ENCODE peak calls at places on chromosomes 2 and 18, in four cellular contexts. V is fibroblast of lung, K is tibial artery, H is GM23248. Y is an unnamed sample. For H3K9me3, the result is how much of the 10 kb centered on the place peaks cover.

GRCh38 chr2:118046628-118047210 is 32.8 kb upstream of the CCDC93 start:
- DNase-seq in V (peak), K (no peak), H (peak), Y (no peak)

GRCh38 chr2:215930505-215931233 is 82.7 kb downstream of the MREG start:
- DNase-seq in V (peak), K (no peak), H (peak), Y (no peak)

GRCh38 chr18:48007955-48008701 is 77.7 kb upstream of the SMAD2 start:
- DNase-seq in V (peak), K (no peak), H (peak), Y (peak)

GRCh38 chr2:133773862-133774674 is 205.8 kb upstream of the NCKAP5 start:
- DNase-seq in V (peak), K (no peak), H (no peak), Y (no peak)

GRCh38 chr2:69617744-69618143 is 25.8 kb downstream of the AAK1 start:
- DNase-seq in V (no peak), K (no peak), H (no peak), Y (no peak)

GRCh38 chr2:72862239-72862988 is 24.8 kb upstream of the SPR start:
- DNase-seq in V (peak), K (peak), H (peak), Y (peak)

GRCh38 chr18:70429847-70430500 is 141.1 kb downstream of the SOCS6 start:
- DNase-seq in V (no peak), K (no peak), H (no peak), Y (no peak)

GRCh38 chr2:23850564-23851256 is 76.2 kb downstream of the ATAD2B start:
- DNase-seq in V (no peak), K (no peak), H (no peak), Y (no peak)

GRCh38 chr2:58497189-58497588 is 256.1 kb upstream of the FANCL start:
- DNase-seq in V (peak), K (no peak), H (peak), Y (no peak)

DNA sequence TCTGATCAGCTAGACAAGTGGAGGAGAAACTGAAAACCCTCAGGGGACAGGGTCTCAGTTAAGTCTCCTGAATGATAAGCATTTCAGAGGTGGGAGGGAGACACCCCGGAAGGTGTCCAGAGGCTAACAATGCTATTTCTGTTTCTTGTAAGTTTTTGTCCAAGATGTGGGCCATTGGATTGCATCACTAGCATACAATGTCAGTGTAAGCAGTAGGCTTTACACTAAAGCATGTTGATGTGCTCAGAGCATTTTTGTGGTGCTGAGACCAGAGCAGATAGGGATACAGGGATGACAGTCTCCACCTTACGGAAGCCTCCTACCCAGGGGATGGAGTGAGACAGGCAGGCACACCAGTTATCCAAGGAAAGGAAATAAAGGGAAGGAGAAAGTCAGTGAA is 2.2 kb upstream of the IL1R1 start:
- DNase-seq in V (peak), K (no peak), H (no peak), Y (no peak)
- H3K9me3 ChIP-seq in V (under half), K (under half), H (under half), Y (under half)

GRCh38 chr2:184921676-184922075 is 323.3 kb downstream of the ZNF804A start:
- DNase-seq in V (no peak), K (no peak), H (no peak), Y (no peak)

GRCh38 chr2:184923751-184924150 is 325.4 kb downstream of the ZNF804A start:
- DNase-seq in V (peak), K (no peak), H (peak), Y (no peak)

GRCh38 chr2:184927040-184927439 is 328.7 kb downstream of the ZNF804A start:
- DNase-seq in V (no peak), K (no peak), H (no peak), Y (no peak)
- H3K9me3 ChIP-seq in V (under half), K (under half), H (under half), Y (under half)

GRCh38 chr2:11100976-11101375 is 54.3 kb upstream of the SLC66A3 start:
- DNase-seq in V (no peak), K (no peak), H (no peak), Y (no peak)
- H3K9me3 ChIP-seq in V (under half), K (under half), H (under half), Y (under half)

GRCh38 chr2:154226931-154227330 is 355.2 kb downstream of the GALNT13 start:
- DNase-seq in V (no peak), K (no peak), H (no peak), Y (no peak)

GRCh38 chr2:154233231-154233630 is 361.5 kb downstream of the GALNT13 start:
- DNase-seq in V (no peak), K (no peak), H (no peak), Y (no peak)

GRCh38 chr2:154229971-154230370 is 358.2 kb downstream of the GALNT13 start:
- DNase-seq in V (no peak), K (no peak), H (no peak), Y (no peak)
- H3K9me3 ChIP-seq in V (under half), K (under half), H (under half), Y (under half)

GRCh38 chr18:54426085-54426665 is 68.5 kb downstream of the C18orf54 start:
- DNase-seq in V (no peak), K (no peak), H (no peak), Y (no peak)

DNA sequence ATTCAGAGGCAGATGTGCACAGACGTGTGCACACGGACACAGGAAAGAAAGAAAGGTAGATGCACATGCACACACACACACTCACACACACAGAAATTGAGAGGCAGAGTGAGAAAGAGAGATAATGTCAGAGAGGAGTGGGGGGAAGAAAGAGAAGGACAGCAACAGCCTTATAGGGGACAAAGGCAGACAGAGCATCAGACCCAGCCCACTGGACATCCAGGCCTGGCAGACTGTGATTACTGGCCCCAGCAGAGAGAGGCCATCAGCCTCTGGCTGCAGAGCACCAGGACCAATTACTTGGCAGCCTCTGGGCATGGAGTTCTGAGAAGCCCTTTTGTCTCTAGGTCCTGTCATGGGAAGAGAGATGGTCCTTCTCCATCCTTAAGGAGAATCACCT is 66.1 kb downstream of the C18orf54 start:
- DNase-seq in V (no peak), K (no peak), H (no peak), Y (no peak)
- H3K9me3 ChIP-seq in V (under half), K (under half), H (under half), Y (under half)

GRCh38 chr2:186229265-186229664 is 256.8 kb upstream of the ZC3H15 start:
- DNase-seq in V (no peak), K (no peak), H (no peak), Y (no peak)
- H3K9me3 ChIP-seq in V (under half), K (under half), H (under half), Y (under half)